ENCODE peak calls at places on chromosomes 12 and 14, in four cellular contexts. One of them, this sample, is unnamed.
A peak's percentile ranks its signal among the peaks of the same experiment; 100 is the strongest.

GRCh38 chr12:31970199-31970598 is 11.0 kb downstream of the RESF1 start:
- DNase-seq in HCT116: no peak
- DNase-seq in tibial nerve: no peak
- DNase-seq in prostate gland: no peak
- DNase-seq in this sample: no peak

GRCh38 chr12:53268637-53269562 is 801 bp downstream of the ESPL1 start:
- DNase-seq in HCT116: no peak
- DNase-seq in tibial nerve: no peak
- DNase-seq in prostate gland: no peak
- DNase-seq in this sample: no peak

GRCh38 chr12:89461649-89462612 is 62.7 kb downstream of the GALNT4 start:
- DNase-seq in HCT116: peak; percentile 57
- DNase-seq in tibial nerve: no peak
- DNase-seq in prostate gland: no peak
- DNase-seq in this sample: no peak

GRCh38 chr12:60666895-60667294 is 1071.1 kb downstream of the SLC16A7 start:
- DNase-seq in HCT116: no peak
- DNase-seq in tibial nerve: no peak
- DNase-seq in prostate gland: no peak
- DNase-seq in this sample: no peak

GRCh38 chr12:120713861-120714482 is 3.7 kb downstream of the UNC119B start:
- DNase-seq in HCT116: peak; percentile 63
- DNase-seq in tibial nerve: peak; percentile 90
- DNase-seq in prostate gland: peak; percentile 78
- DNase-seq in this sample: no peak

GRCh38 chr12:127509066-127509778 is 757.7 kb upstream of the TMEM132C start:
- DNase-seq in HCT116: no peak
- DNase-seq in tibial nerve: no peak
- DNase-seq in prostate gland: no peak
- DNase-seq in this sample: no peak

GRCh38 chr12:22787557-22787956 is 162.6 kb downstream of the ETNK1 start:
- DNase-seq in HCT116: no peak
- DNase-seq in tibial nerve: no peak
- DNase-seq in prostate gland: no peak
- DNase-seq in this sample: no peak

GRCh38 chr12:8644345-8645248 is 18.0 kb downstream of the MFAP5 start:
- DNase-seq in HCT116: no peak
- DNase-seq in tibial nerve: no peak
- DNase-seq in prostate gland: no peak
- DNase-seq in this sample: peak; percentile 80

GRCh38 chr12:49631336-49631907 is 8.1 kb downstream of the PRPF40B start:
- DNase-seq in HCT116: no peak
- DNase-seq in tibial nerve: no peak
- DNase-seq in prostate gland: no peak
- DNase-seq in this sample: no peak

DNA sequence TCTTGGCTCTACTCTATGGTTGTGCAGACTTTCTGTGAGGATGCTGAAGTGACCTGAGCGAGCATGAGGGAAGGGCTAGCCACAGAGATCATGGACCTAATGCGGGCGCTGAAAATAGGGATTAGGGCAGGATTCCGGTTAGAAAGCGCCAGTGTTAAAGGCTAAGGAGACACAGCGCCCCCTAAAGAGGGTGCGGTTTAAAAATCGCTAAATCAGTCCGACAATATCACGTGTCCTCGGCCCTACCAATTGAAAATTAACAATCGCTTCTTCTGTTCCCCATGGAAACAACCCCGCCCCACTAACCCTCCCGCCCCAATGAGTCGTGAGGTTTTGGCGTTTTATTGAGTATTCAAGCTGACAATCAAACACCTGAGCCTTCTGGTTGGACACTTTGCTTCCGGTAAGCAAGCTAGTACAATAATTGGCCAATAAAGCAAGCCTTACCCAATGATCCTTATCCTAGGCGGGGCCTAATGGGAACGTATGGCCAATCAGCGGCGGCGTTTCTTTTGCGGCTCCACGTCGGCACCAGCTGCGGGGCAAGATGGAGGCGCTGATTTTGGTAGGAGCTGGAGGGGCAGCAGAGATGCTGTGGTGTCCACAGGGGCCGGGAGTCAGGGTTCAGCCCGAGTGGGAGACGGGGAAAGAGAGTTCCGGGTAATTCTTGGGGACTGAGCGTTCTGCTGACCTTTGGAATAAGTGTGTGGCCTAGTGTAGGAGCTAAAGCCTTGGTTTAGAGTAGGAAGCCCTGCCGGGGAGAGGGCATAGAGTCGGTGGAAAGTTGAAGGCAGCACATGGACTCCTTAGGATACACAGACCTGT is at the start of gene COPZ1:
- DNase-seq in HCT116: peak; percentile 99
- DNase-seq in tibial nerve: peak; percentile 96
- DNase-seq in prostate gland: peak; percentile 97
- DNase-seq in this sample: peak; percentile 94
- TF ChIP-seq POLR2A in HCT116: peak; percentile 63
- TF ChIP-seq POLR2A in tibial nerve: peak; percentile 82
- TF ChIP-seq POLR2A in prostate gland: peak; percentile 80
- TF ChIP-seq POLR2A in this sample: peak; percentile 33

DNA sequence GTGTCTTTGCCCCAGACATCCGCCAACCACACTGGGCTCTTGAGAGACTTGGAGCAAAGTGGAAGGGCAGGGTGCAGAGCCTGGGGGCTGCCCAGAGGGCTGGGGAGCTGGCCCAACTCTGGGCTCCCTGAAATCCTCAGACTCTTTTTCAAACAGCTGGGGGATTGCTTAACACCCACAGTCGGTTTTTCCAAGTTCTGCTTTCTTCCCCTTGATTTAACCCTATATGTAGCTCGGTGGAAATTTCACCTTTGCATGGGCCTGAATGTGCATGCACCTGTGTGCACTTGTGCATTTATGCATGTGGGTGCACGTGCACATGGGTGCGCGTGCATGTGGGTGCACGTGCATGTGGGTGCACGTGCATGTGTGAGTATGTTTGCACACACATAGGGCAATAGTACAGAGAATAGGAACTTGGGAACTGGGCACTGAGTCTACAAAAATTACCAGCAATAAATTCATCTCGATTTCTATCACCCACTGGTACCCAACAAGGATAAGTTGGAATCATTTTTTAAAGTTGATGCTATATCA is 52.3 kb upstream of the RFLNA start:
- DNase-seq in HCT116: no peak
- DNase-seq in tibial nerve: no peak
- DNase-seq in prostate gland: no peak
- DNase-seq in this sample: no peak
- H3K27ac ChIP-seq in HCT116: no peak overlapping the region
- H3K27ac ChIP-seq in tibial nerve: no peak overlapping the region
- H3K27ac ChIP-seq in prostate gland: no peak overlapping the region
- H3K27ac ChIP-seq in this sample: no peak overlapping the region

GRCh38 chr14:74615735-74616134 is 3.7 kb upstream of the LTBP2 start:
- DNase-seq in HCT116: no peak
- DNase-seq in tibial nerve: no peak
- DNase-seq in prostate gland: no peak
- DNase-seq in this sample: no peak

GRCh38 chr14:74616507-74616906 is 4.5 kb upstream of the LTBP2 start:
- DNase-seq in HCT116: peak; percentile 73
- DNase-seq in tibial nerve: no peak
- DNase-seq in prostate gland: no peak
- DNase-seq in this sample: no peak

GRCh38 chr14:74612346-74613021 is 447 bp upstream of the LTBP2 start:
- DNase-seq in HCT116: no peak
- DNase-seq in tibial nerve: peak; percentile 65
- DNase-seq in prostate gland: peak; percentile 65
- DNase-seq in this sample: peak; percentile 84

GRCh38 chr14:74613211-74613914 is 1.3 kb upstream of the LTBP2 start:
- DNase-seq in HCT116: no peak
- DNase-seq in tibial nerve: no peak
- DNase-seq in prostate gland: no peak
- DNase-seq in this sample: no peak

GRCh38 chr14:74614508-74615495 is 2.8 kb upstream of the LTBP2 start:
- DNase-seq in HCT116: no peak
- DNase-seq in tibial nerve: no peak
- DNase-seq in prostate gland: no peak
- DNase-seq in this sample: no peak
- H3K4me3 ChIP-seq in HCT116: no peak overlapping the region
- H3K4me3 ChIP-seq in tibial nerve: no peak overlapping the region
- H3K4me3 ChIP-seq in prostate gland: no peak overlapping the region
- H3K4me3 ChIP-seq in this sample: no peak overlapping the region

GRCh38 chr12:19792028-19792427 is 352.7 kb downstream of the AEBP2 start:
- DNase-seq in HCT116: no peak
- DNase-seq in tibial nerve: no peak
- DNase-seq in prostate gland: no peak
- DNase-seq in this sample: no peak
- TF ChIP-seq POLR2A in HCT116: no peak
- TF ChIP-seq POLR2A in tibial nerve: no peak
- TF ChIP-seq POLR2A in prostate gland: no peak
- TF ChIP-seq POLR2A in this sample: no peak

GRCh38 chr12:19055589-19055988 is 73.9 kb upstream of the PLEKHA5 start:
- DNase-seq in HCT116: no peak
- DNase-seq in tibial nerve: no peak
- DNase-seq in prostate gland: no peak
- DNase-seq in this sample: no peak
- H3K27ac ChIP-seq in HCT116: no peak overlapping the region
- H3K27ac ChIP-seq in tibial nerve: no peak overlapping the region
- H3K27ac ChIP-seq in prostate gland: no peak overlapping the region
- H3K27ac ChIP-seq in this sample: no peak overlapping the region

GRCh38 chr14:81472096-81472800 is 61.4 kb downstream of the SEL1L start:
- DNase-seq in HCT116: no peak
- DNase-seq in tibial nerve: no peak
- DNase-seq in prostate gland: no peak
- DNase-seq in this sample: no peak
- H3K4me3 ChIP-seq in HCT116: no peak overlapping the region
- H3K4me3 ChIP-seq in tibial nerve: no peak overlapping the region
- H3K4me3 ChIP-seq in prostate gland: no peak overlapping the region
- H3K4me3 ChIP-seq in this sample: no peak overlapping the region

This sample was measured in Peyer's patch.